ENCODE peak calls at places on chromosomes 12 and 14, in eight cellular contexts. J is AG09319, Y is PC-3, F is H1, T is fibroblast of villous mesenchyme, M is hepatocyte, C is ascending aorta, Z is BE2C. R is an unnamed sample.

GRCh38 chr14:91911474-91912032 is 35.9 kb downstream of the FBLN5 start:
- DNase-seq in J (no peak), Y (peak), F (peak), T (peak), M (peak), C (no peak), Z (peak), R (peak)

GRCh38 chr12:130444986-130445385 is 107.3 kb downstream of the PIWIL1 start:
- DNase-seq in J (no peak), Y (no peak), F (no peak), T (no peak), M (no peak), C (no peak), Z (no peak), R (no peak)

GRCh38 chr14:47103781-47104180 is 452.2 kb upstream of the RPL10L start:
- DNase-seq in J (no peak), Y (no peak), F (no peak), T (no peak), M (no peak), C (no peak), Z (no peak), R (no peak)

GRCh38 chr14:88352299-88353097 is 29.4 kb upstream of the KCNK10 start:
- DNase-seq in J (no peak), Y (peak), F (no peak), T (no peak), M (no peak), C (no peak), Z (no peak), R (no peak)

GRCh38 chr14:77508876-77509275 is 10.3 kb upstream of the ISM2 start:
- DNase-seq in J (no peak), Y (peak), F (no peak), T (no peak), M (no peak), C (no peak), Z (no peak), R (no peak)

GRCh38 chr14:71300474-71301359 is 393.5 kb downstream of the PCNX1 start:
- DNase-seq in J (no peak), Y (peak), F (no peak), T (peak), M (no peak), C (no peak), Z (no peak), R (no peak)

GRCh38 chr14:100820945-100821344 is 5.0 kb upstream of the MEG3 start:
- DNase-seq in J (no peak), Y (no peak), F (no peak), T (no peak), M (peak), C (no peak), Z (no peak), R (no peak)

GRCh38 chr14:104641753-104642539 is 37.4 kb upstream of the TMEM179 start:
- DNase-seq in J (no peak), Y (no peak), F (no peak), T (no peak), M (no peak), C (no peak), Z (no peak), R (no peak)

GRCh38 chr12:58873496-58873895 is 46.8 kb downstream of the LRIG3 start:
- DNase-seq in J (peak), Y (no peak), F (no peak), T (no peak), M (no peak), C (no peak), Z (no peak), R (no peak)

GRCh38 chr14:105602243-105602750 is 75.9 kb downstream of the TMEM121 start:
- DNase-seq in J (no peak), Y (no peak), F (no peak), T (no peak), M (peak), C (no peak), Z (no peak), R (no peak)

GRCh38 chr14:80275208-80275850 is 64.0 kb upstream of the DIO2 start:
- DNase-seq in J (no peak), Y (no peak), F (no peak), T (no peak), M (no peak), C (no peak), Z (no peak), R (no peak)

GRCh38 chr14:41783403-41783802 is 176.7 kb downstream of the LRFN5 start:
- DNase-seq in J (no peak), Y (no peak), F (no peak), T (no peak), M (no peak), C (no peak), Z (no peak), R (no peak)

GRCh38 chr14:51209457-51209856 is 30.6 kb upstream of the TMX1 start:
- DNase-seq in J (no peak), Y (no peak), F (no peak), T (no peak), M (no peak), C (no peak), Z (peak), R (no peak)

GRCh38 chr14:55752580-55753365 is 172.8 kb downstream of the KTN1 start:
- DNase-seq in J (peak), Y (peak), F (no peak), T (peak), M (peak), C (no peak), Z (no peak), R (no peak)

GRCh38 chr14:99726538-99727095 is 42.5 kb downstream of the CYP46A1 start:
- DNase-seq in J (no peak), Y (no peak), F (no peak), T (no peak), M (no peak), C (no peak), Z (no peak), R (no peak)

GRCh38 chr14:102949801-102950451 is 27.5 kb downstream of the AMN start:
- DNase-seq in J (no peak), Y (peak), F (no peak), T (no peak), M (no peak), C (no peak), Z (no peak), R (no peak)

GRCh38 chr14:33686856-33687255 is 264.0 kb downstream of the EGLN3 start:
- DNase-seq in J (no peak), Y (no peak), F (no peak), T (no peak), M (no peak), C (no peak), Z (no peak), R (no peak)

GRCh38 chr12:109775172-109775881 is 57.9 kb downstream of the TRPV4 start:
- DNase-seq in J (peak), Y (peak), F (peak), T (peak), M (peak), C (no peak), Z (peak), R (peak)

GRCh38 chr12:69039881-69040280 is 106.9 kb upstream of the CPM start:
- DNase-seq in J (no peak), Y (no peak), F (no peak), T (peak), M (no peak), C (no peak), Z (no peak), R (no peak)

GRCh38 chr12:94186461-94187237 is 38.3 kb downstream of the PLXNC1 start:
- DNase-seq in J (peak), Y (no peak), F (no peak), T (peak), M (peak), C (no peak), Z (peak), R (no peak)

GRCh38 chr12:67415473-67415872 is 146.3 kb downstream of the CAND1 start:
- DNase-seq in J (no peak), Y (peak), F (no peak), T (peak), M (no peak), C (no peak), Z (no peak), R (peak)

GRCh38 chr12:3757261-3757660 is 4.4 kb upstream of the CRACR2A start:
- DNase-seq in J (no peak), Y (no peak), F (no peak), T (no peak), M (peak), C (no peak), Z (no peak), R (no peak)

GRCh38 chr12:97984951-97985350 is 522.3 kb downstream of the RMST start:
- DNase-seq in J (no peak), Y (no peak), F (no peak), T (no peak), M (no peak), C (no peak), Z (no peak), R (no peak)

GRCh38 chr12:43349863-43350262 is 202.1 kb downstream of the ADAMTS20 start:
- DNase-seq in J (no peak), Y (peak), F (no peak), T (peak), M (peak), C (no peak), Z (no peak), R (no peak)

GRCh38 chr14:94390372-94391086 is 2.1 kb upstream of the SERPINA1 start:
- DNase-seq in J (no peak), Y (peak), F (no peak), T (no peak), M (no peak), C (no peak), Z (no peak), R (no peak)

GRCh38 chr14:50675597-50675996 is 7.5 kb upstream of the SAV1 start:
- DNase-seq in J (no peak), Y (peak), F (no peak), T (no peak), M (no peak), C (no peak), Z (no peak), R (no peak)

GRCh38 chr14:53054457-53054856 is 98.7 kb downstream of the DDHD1 start:
- DNase-seq in J (peak), Y (peak), F (no peak), T (no peak), M (no peak), C (no peak), Z (no peak), R (no peak)

GRCh38 chr14:52863339-52863700 is 71.9 kb upstream of the GNPNAT1 start:
- DNase-seq in J (no peak), Y (no peak), F (no peak), T (peak), M (no peak), C (no peak), Z (no peak), R (no peak)

GRCh38 chr12:75854681-75855309 is 176.8 kb downstream of the PHLDA1 start:
- DNase-seq in J (peak), Y (no peak), F (no peak), T (no peak), M (no peak), C (no peak), Z (no peak), R (no peak)

GRCh38 chr12:69000069-69000468 is 67.1 kb upstream of the CPM start:
- DNase-seq in J (no peak), Y (no peak), F (no peak), T (no peak), M (no peak), C (no peak), Z (no peak), R (no peak)

GRCh38 chr14:33836203-33836894 is 114.5 kb downstream of the EGLN3 start:
- DNase-seq in J (no peak), Y (no peak), F (no peak), T (no peak), M (no peak), C (no peak), Z (no peak), R (no peak)

GRCh38 chr14:74293621-74294020 is 9.1 kb downstream of the ABCD4 start:
- DNase-seq in J (no peak), Y (no peak), F (no peak), T (no peak), M (no peak), C (no peak), Z (no peak), R (no peak)

GRCh38 chr12:128820723-128821432 is 2.9 kb downstream of the SLC15A4 start:
- DNase-seq in J (no peak), Y (no peak), F (no peak), T (peak), M (no peak), C (no peak), Z (no peak), R (peak)

GRCh38 chr12:7113389-7113871 is 4.4 kb upstream of the C1RL start:
- DNase-seq in J (no peak), Y (peak), F (no peak), T (peak), M (peak), C (no peak), Z (no peak), R (peak)

GRCh38 chr14:29163109-29163508 is 396.5 kb downstream of the FOXG1 start:
- DNase-seq in J (no peak), Y (no peak), F (no peak), T (no peak), M (no peak), C (no peak), Z (no peak), R (no peak)

GRCh38 chr14:29168149-29168548 is 401.6 kb downstream of the FOXG1 start:
- DNase-seq in J (no peak), Y (no peak), F (no peak), T (no peak), M (no peak), C (no peak), Z (no peak), R (no peak)

GRCh38 chr14:29169408-29169807 is 402.8 kb downstream of the FOXG1 start:
- DNase-seq in J (no peak), Y (no peak), F (no peak), T (no peak), M (no peak), C (no peak), Z (no peak), R (no peak)

GRCh38 chr14:29166507-29166906 is 399.9 kb downstream of the FOXG1 start:
- DNase-seq in J (no peak), Y (peak), F (no peak), T (no peak), M (no peak), C (no peak), Z (no peak), R (no peak)
- TF ChIP-seq CTCF in J (no peak), Y (peak), F (peak), T (no peak), M (no peak), C (no peak), Z (no peak), R (no peak)

GRCh38 chr12:57006809-57007475 is 596 bp upstream of the ZBTB39 start:
- DNase-seq in J (no peak), Y (no peak), F (no peak), T (no peak), M (no peak), C (no peak), Z (no peak), R (no peak)
- TF ChIP-seq CTCF in J (no peak), Y (no peak), F (no peak), T (peak), M (no peak), C (no peak), Z (no peak), R (no peak)

GRCh38 chr12:79936670-79937069 is 1.8 kb upstream of the PPP1R12A start:
- DNase-seq in J (no peak), Y (no peak), F (no peak), T (no peak), M (no peak), C (no peak), Z (no peak), R (no peak)

GRCh38 chr12:79935624-79936040 is 735 bp upstream of the PPP1R12A start:
- DNase-seq in J (peak), Y (peak), F (no peak), T (peak), M (no peak), C (no peak), Z (no peak), R (peak)

GRCh38 chr12:79938843-79939242 is 3.9 kb upstream of the PPP1R12A start:
- DNase-seq in J (no peak), Y (no peak), F (no peak), T (no peak), M (peak), C (no peak), Z (no peak), R (no peak)

GRCh38 chr12:79935021-79935623 is at the start of gene PPP1R12A:
- DNase-seq in J (peak), Y (peak), F (peak), T (peak), M (peak), C (peak), Z (peak), R (peak)

DNA sequence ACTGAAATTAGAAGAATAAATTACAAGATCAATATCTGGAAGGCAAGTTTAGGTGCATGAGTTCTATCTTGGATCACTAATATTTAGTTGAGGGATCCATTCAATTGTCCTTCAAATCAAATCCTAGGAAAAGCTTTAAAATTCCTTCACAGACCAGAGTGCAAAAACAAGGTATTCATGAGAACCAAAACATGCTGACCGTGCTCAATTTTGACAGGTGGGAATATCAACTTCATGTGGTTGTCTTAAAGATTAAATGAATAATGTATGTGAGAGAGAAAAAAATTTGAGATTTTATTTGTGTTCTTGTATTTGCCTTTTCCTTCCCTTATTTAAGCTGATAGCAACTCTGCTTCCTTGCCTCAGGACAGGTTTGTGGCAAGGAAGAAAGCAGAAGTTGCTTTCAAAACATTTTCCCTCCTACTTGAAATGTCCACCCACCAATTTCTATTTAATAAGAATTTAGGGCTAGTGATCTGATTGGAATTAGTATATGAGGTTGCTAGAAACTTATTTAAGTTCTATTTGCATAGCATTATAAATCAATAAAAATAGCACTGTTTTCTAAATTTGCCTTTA is 4.9 kb upstream of the PPP1R12A start:
- DNase-seq in J (no peak), Y (no peak), F (no peak), T (no peak), M (no peak), C (no peak), Z (no peak), R (no peak)
- TF ChIP-seq CTCF in J (no peak), Y (no peak), F (no peak), T (no peak), M (no peak), C (no peak), Z (no peak), R (no peak)

GRCh38 chr12:102741196-102741595 is 175.8 kb downstream of the PAH start:
- DNase-seq in J (no peak), Y (no peak), F (no peak), T (no peak), M (no peak), C (no peak), Z (no peak), R (no peak)

GRCh38 chr12:102735104-102735503 is 181.9 kb downstream of the PAH start:
- DNase-seq in J (no peak), Y (no peak), F (no peak), T (no peak), M (no peak), C (no peak), Z (no peak), R (peak)

GRCh38 chr12:102736328-102736727 is 180.7 kb downstream of the PAH start:
- DNase-seq in J (no peak), Y (no peak), F (no peak), T (no peak), M (no peak), C (no peak), Z (no peak), R (no peak)

DNA sequence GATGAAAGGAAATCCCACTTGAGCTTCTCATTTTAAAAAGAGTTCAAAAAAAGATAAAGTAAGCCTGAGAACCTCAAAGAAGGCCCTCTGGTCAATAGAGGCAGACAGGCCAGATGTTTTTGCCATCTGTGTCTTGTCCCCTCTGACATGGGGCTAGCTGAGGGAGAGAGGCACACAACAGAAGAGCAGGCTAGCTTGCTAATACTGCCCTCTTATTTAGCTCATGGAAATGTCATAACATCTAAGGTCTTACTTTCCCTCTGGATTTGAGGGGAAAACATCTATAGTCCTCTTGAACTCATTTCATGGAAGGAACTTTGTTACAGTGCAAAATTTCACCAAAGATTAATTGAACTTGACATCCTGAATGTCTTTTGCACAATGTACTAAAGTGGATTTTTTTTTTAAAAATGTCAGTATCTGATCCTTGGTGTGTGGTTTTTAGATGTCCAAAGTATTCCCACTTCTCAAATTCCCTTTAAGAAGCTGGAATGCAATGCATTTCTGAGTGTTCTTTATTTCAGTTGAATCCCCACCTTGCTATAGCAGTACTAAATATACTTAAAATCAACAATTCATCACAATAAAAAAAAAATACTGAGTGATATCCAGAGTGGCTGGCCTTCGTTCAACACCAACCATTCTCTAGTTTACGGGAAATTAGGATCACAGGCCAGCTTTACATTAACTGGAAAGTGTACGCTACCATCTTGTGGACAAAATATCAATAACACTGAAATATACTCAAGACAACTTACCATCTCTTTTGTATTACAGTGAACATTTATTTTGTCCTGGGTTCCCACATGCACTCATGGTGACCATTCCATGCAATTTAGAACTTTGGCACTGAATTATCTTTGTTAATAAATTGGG is 176.6 kb downstream of the PAH start:
- DNase-seq in J (peak), Y (peak), F (no peak), T (peak), M (peak), C (no peak), Z (no peak), R (peak)
- TF ChIP-seq CTCF in J (peak), Y (peak), F (peak), T (peak), M (peak), C (no peak), Z (peak), R (peak)

R was measured in GM20000.